ENCODE peak calls at places on chromosomes 11 and 22, in seven cellular contexts. N is K562; H is SK-N-SH; T is lung; O is neuronal stem cell; W is effector memory CD4-positive, alpha-beta T cell; Z is heart right ventricle. A is an unnamed sample.
A peak's percentile ranks its signal among the peaks of the same experiment; 100 is the strongest.

GRCh38 chr11:415640-416041 is 842 bp upstream of the SIGIRR start:
- DNase-seq in Z (no peak), O (no peak), H (no peak), T (no peak), N (no peak), W (no peak), A (no peak)

GRCh38 chr22:23012081-23012622 is 58.2 kb upstream of the GNAZ start:
- DNase-seq in O (no peak), T (no peak), Z (no peak), N (peak; percentile 40), W (no peak), H (no peak), A (no peak)

GRCh38 chr11:7514099-7514725 is 413 bp downstream of the PPFIBP2 start:
- DNase-seq in O (no peak), H (no peak), T (no peak), N (no peak), Z (no peak), W (no peak), A (no peak)

GRCh38 chr22:46965552-46966494 is 203.4 kb downstream of the TBC1D22A start:
- DNase-seq in Z (no peak), O (no peak), W (no peak), T (no peak), N (no peak), H (no peak), A (no peak)

GRCh38 chr11:16786131-16786530 is 47.7 kb downstream of the C11orf58 start:
- DNase-seq in H (no peak), Z (no peak), W (no peak), T (no peak), N (no peak), O (no peak), A (no peak)

GRCh38 chr22:33391298-33391697 is 333.1 kb upstream of the SYN3 start:
- DNase-seq in W (no peak), T (no peak), Z (no peak), N (no peak), O (no peak), H (no peak), A (no peak)

GRCh38 chr11:105903113-105903512 is 118.9 kb downstream of the MSANTD4 start:
- DNase-seq in N (no peak), O (no peak), Z (no peak), W (no peak), T (no peak), H (no peak), A (no peak)

GRCh38 chr11:66745356-66746235 is 16.6 kb upstream of the SPTBN2 start:
- DNase-seq in Z (peak; percentile 17), T (peak; percentile 38), O (no peak), H (no peak), N (peak; percentile 47), W (peak; percentile 17), A (no peak)

GRCh38 chr11:119481667-119482400 is 58.9 kb upstream of the THY1 start:
- DNase-seq in Z (peak; percentile 33), H (no peak), O (no peak), T (no peak), W (no peak), N (no peak), A (no peak)

GRCh38 chr11:12725863-12726666 is 51.8 kb downstream of the TEAD1 start:
- DNase-seq in W (no peak), Z (no peak), O (no peak), N (no peak), T (no peak), H (no peak), A (no peak)

GRCh38 chr11:11988099-11988651 is 20.3 kb downstream of the DKK3 start:
- DNase-seq in Z (no peak), W (no peak), O (no peak), T (no peak), N (no peak), H (no peak), A (no peak)

GRCh38 chr22:28027453-28028448 is 108.7 kb upstream of the PITPNB start:
- DNase-seq in T (no peak), O (no peak), N (no peak), W (no peak), H (peak; percentile 52), Z (no peak), A (no peak)

GRCh38 chr11:71172680-71173079 is 79.7 kb downstream of the SHANK2 start:
- DNase-seq in Z (no peak), N (no peak), O (no peak), W (no peak), H (no peak), T (no peak), A (no peak)

GRCh38 chr11:47269002-47269828 is 718 bp upstream of the MADD start:
- DNase-seq in Z (peak; percentile 91), T (peak; percentile 86), H (peak; percentile 98), N (peak; percentile 91), O (peak; percentile 87), W (peak; percentile 75), A (no peak)

GRCh38 chr11:2211113-2211971 is 39.7 kb upstream of the TH start:
- DNase-seq in O (peak; percentile 51), T (no peak), W (no peak), Z (peak; percentile 6), N (no peak), H (no peak), A (no peak)

GRCh38 chr22:44328326-44328725 is 15.6 kb upstream of the SHISAL1 start:
- DNase-seq in O (no peak), Z (no peak), N (no peak), T (no peak), W (no peak), H (no peak), A (no peak)

GRCh38 chr22:44329179-44329796 is 16.5 kb upstream of the SHISAL1 start:
- DNase-seq in N (no peak), W (no peak), T (no peak), O (no peak), Z (no peak), H (no peak), A (no peak)

GRCh38 chr22:44326549-44326881 is 13.8 kb upstream of the SHISAL1 start:
- DNase-seq in H (peak; percentile 58), Z (no peak), W (no peak), T (no peak), N (no peak), O (no peak), A (no peak)

GRCh38 chr22:44328762-44329161 is 16.0 kb upstream of the SHISAL1 start:
- DNase-seq in H (no peak), W (no peak), N (no peak), T (no peak), O (no peak), Z (no peak), A (no peak)

GRCh38 chr22:44325718-44326548 is 13.2 kb upstream of the SHISAL1 start:
- DNase-seq in T (no peak), O (no peak), W (no peak), Z (no peak), H (peak; percentile 82), N (no peak), A (no peak)
- H3K4me3 ChIP-seq in T (peak overlapping the region; percentile 3), O (peak overlapping the region; percentile 42), W (peak overlapping the region; percentile 27), Z (peak overlapping the region; percentile 10), H (peak overlapping the region; percentile 62), N (no peak overlapping the region), A (no peak overlapping the region)

GRCh38 chr11:8789864-8790263 is 107.3 kb downstream of the RPL27A start:
- DNase-seq in H (no peak), W (no peak), T (no peak), N (no peak), Z (no peak), O (no peak), A (no peak)
- H3K27ac ChIP-seq in H (no peak overlapping the region), W (no peak overlapping the region), T (no peak overlapping the region), N (no peak overlapping the region), Z (no peak overlapping the region), O (no peak overlapping the region), A (no peak overlapping the region)

DNA sequence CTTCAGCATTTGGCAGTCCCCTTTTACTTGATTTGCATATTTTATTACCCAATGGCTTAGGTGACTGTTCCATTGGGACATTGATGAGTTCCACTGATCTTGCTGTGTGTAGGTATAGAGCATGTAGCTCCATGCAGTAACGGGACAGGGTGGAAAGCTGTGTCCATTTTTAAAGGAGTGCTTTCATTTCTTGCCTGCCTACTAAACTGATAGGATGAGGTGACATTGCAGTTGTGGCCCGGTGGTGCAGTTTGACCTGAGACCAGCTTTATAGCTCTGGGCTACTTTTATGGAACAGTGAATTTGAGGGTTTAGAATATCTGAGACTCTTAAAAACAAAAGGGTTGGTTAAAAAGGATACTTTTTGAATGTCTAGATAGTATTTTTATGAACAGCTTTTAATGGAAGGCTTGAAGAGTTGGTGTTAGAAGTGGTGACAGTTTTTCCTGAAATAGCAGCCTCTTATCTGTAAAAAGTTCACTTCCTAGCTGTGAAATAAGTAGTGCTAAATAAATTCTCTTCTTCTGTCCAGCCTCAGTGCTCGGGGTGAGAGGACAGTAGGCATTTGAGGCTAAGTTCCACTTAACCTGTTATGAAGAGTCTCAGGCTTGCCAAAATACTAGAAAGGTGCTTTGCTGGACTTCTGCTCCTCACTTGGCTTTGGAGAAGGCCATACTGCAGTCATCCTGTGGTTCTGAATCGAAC is 27.0 kb downstream of the NAT10 start:
- DNase-seq in Z (no peak), W (no peak), N (no peak), O (no peak), H (no peak), T (no peak), A (no peak)
- H3K36me3 ChIP-seq in Z (no peaks in the 10 kb centered on the region), W (peaks cover 75% of the 10 kb centered on the region), N (peaks cover 95% of the 10 kb centered on the region), O (peaks cover 33% of the 10 kb centered on the region), H (peaks cover 48% of the 10 kb centered on the region), T (peaks cover 39% of the 10 kb centered on the region), A (peaks cover 27% of the 10 kb centered on the region)

GRCh38 chr22:50032941-50033601 is 20.5 kb upstream of the IL17REL start:
- DNase-seq in H (peak; percentile 19), Z (no peak), W (no peak), N (no peak), T (no peak), O (no peak), A (no peak)

GRCh38 chr22:50027639-50028537 is 15.3 kb upstream of the IL17REL start:
- DNase-seq in N (no peak), H (peak; percentile 84), Z (no peak), T (no peak), W (peak; percentile 60), O (no peak), A (no peak)

GRCh38 chr22:50032109-50032871 is 19.7 kb upstream of the IL17REL start:
- DNase-seq in N (no peak), O (no peak), W (no peak), T (no peak), H (peak; percentile 22), Z (no peak), A (no peak)

GRCh38 chr22:50031189-50032091 is 18.9 kb upstream of the IL17REL start:
- DNase-seq in T (no peak), O (no peak), N (no peak), Z (no peak), W (no peak), H (peak; percentile 33), A (no peak)

GRCh38 chr22:50030315-50031188 is 18.0 kb upstream of the IL17REL start:
- DNase-seq in O (peak; percentile 75), T (peak; percentile 71), W (peak; percentile 69), Z (peak; percentile 71), N (peak; percentile 82), H (peak; percentile 92), A (peak; percentile 82)
- H3K4me3 ChIP-seq in O (no peak overlapping the region), T (no peak overlapping the region), W (no peak overlapping the region), Z (no peak overlapping the region), N (no peak overlapping the region), H (no peak overlapping the region), A (no peak overlapping the region)

GRCh38 chr11:35771722-35772121 is 109.1 kb downstream of the TRIM44 start:
- DNase-seq in H (no peak), O (no peak), T (no peak), N (no peak), Z (no peak), W (no peak), A (no peak)
- H3K27ac ChIP-seq in H (no peak overlapping the region), O (no peak overlapping the region), T (no peak overlapping the region), N (no peak overlapping the region), Z (no peak overlapping the region), W (no peak overlapping the region), A (no peak overlapping the region)

GRCh38 chr22:20814221-20814808 is 40.4 kb downstream of the SERPIND1 start:
- DNase-seq in N (no peak), T (no peak), O (no peak), Z (no peak), H (no peak), W (no peak), A (no peak)
- H3K36me3 ChIP-seq in N (peaks cover 77% of the 10 kb centered on the region), T (peaks cover 49% of the 10 kb centered on the region), O (peaks cover 10% of the 10 kb centered on the region), Z (no peaks in the 10 kb centered on the region), H (peaks cover 40% of the 10 kb centered on the region), W (peaks cover 61% of the 10 kb centered on the region), A (no peaks in the 10 kb centered on the region)